ENCODE peak calls at places on chromosomes 16 and 17, in five cellular contexts. One of them, this sample, is unnamed.

GRCh38 chr17:8847891-8848290 is 19.6 kb downstream of the PIK3R6 start:
- DNase-seq in fibroblast of pulmonary artery: no peak
- DNase-seq in PC-9: no peak
- DNase-seq in uterus: no peak
- DNase-seq in AG10803: no peak
- DNase-seq in this sample: no peak

GRCh38 chr16:8600144-8600856 is 10.0 kb upstream of the TMEM114 start:
- DNase-seq in fibroblast of pulmonary artery: no peak
- DNase-seq in PC-9: no peak
- DNase-seq in uterus: no peak
- DNase-seq in AG10803: no peak
- DNase-seq in this sample: no peak

GRCh38 chr17:43211123-43211479 is 574 bp upstream of the TMEM106A start:
- DNase-seq in AG10803: no peak
- DNase-seq in PC-9: no peak
- DNase-seq in uterus: no peak
- DNase-seq in fibroblast of pulmonary artery: no peak
- DNase-seq in this sample: no peak

GRCh38 chr17:45430006-45430737 is 2.5 kb downstream of the ARHGAP27 start:
- DNase-seq in uterus: no peak
- DNase-seq in fibroblast of pulmonary artery: no peak
- DNase-seq in AG10803: no peak
- DNase-seq in PC-9: no peak
- DNase-seq in this sample: no peak

GRCh38 chr17:49520386-49521087 is 25.4 kb downstream of the NGFR start:
- DNase-seq in uterus: peak
- DNase-seq in AG10803: no peak
- DNase-seq in fibroblast of pulmonary artery: no peak
- DNase-seq in PC-9: no peak
- DNase-seq in this sample: no peak

GRCh38 chr17:49214665-49215360 is 4.3 kb downstream of the ABI3 start:
- DNase-seq in PC-9: peak
- DNase-seq in fibroblast of pulmonary artery: no peak
- DNase-seq in AG10803: no peak
- DNase-seq in uterus: no peak
- DNase-seq in this sample: no peak

GRCh38 chr17:15886804-15887203 is 58.1 kb upstream of the ADORA2B start:
- DNase-seq in fibroblast of pulmonary artery: no peak
- DNase-seq in AG10803: no peak
- DNase-seq in PC-9: no peak
- DNase-seq in uterus: no peak
- DNase-seq in this sample: no peak

GRCh38 chr16:22373662-22374310 is 633 bp downstream of the CDR2 start:
- DNase-seq in uterus: peak
- DNase-seq in AG10803: no peak
- DNase-seq in fibroblast of pulmonary artery: no peak
- DNase-seq in PC-9: peak
- DNase-seq in this sample: no peak

GRCh38 chr17:49861150-49861884 is 13.4 kb upstream of the TAC4 start:
- DNase-seq in uterus: peak
- DNase-seq in AG10803: peak
- DNase-seq in PC-9: peak
- DNase-seq in fibroblast of pulmonary artery: peak
- DNase-seq in this sample: peak

GRCh38 chr17:77400445-77400870 is 259.7 kb downstream of the SEC14L1 start:
- DNase-seq in uterus: no peak
- DNase-seq in PC-9: no peak
- DNase-seq in fibroblast of pulmonary artery: no peak
- DNase-seq in AG10803: peak
- DNase-seq in this sample: no peak

GRCh38 chr17:28948873-28949184 is 2.5 kb downstream of the PHF12 start:
- DNase-seq in fibroblast of pulmonary artery: no peak
- DNase-seq in AG10803: no peak
- DNase-seq in uterus: no peak
- DNase-seq in PC-9: no peak
- DNase-seq in this sample: no peak

GRCh38 chr17:30454635-30455034 is 22.6 kb upstream of the GOSR1 start:
- DNase-seq in fibroblast of pulmonary artery: no peak
- DNase-seq in uterus: no peak
- DNase-seq in AG10803: no peak
- DNase-seq in PC-9: no peak
- DNase-seq in this sample: no peak

GRCh38 chr16:67161595-67162058 is 1.9 kb downstream of the FBXL8 start:
- DNase-seq in PC-9: no peak
- DNase-seq in AG10803: no peak
- DNase-seq in uterus: no peak
- DNase-seq in fibroblast of pulmonary artery: no peak
- DNase-seq in this sample: no peak
- H3K4me3 ChIP-seq in PC-9: peak
- H3K4me3 ChIP-seq in AG10803: peak
- H3K4me3 ChIP-seq in uterus: no peak
- H3K4me3 ChIP-seq in fibroblast of pulmonary artery: peak
- H3K4me3 ChIP-seq in this sample: no peak

GRCh38 chr17:7833011-7833794 is 814 bp upstream of the KDM6B start:
- DNase-seq in fibroblast of pulmonary artery: no peak
- DNase-seq in uterus: no peak
- DNase-seq in AG10803: no peak
- DNase-seq in PC-9: no peak
- DNase-seq in this sample: no peak
- H3K4me3 ChIP-seq in fibroblast of pulmonary artery: peak
- H3K4me3 ChIP-seq in uterus: peak
- H3K4me3 ChIP-seq in AG10803: peak
- H3K4me3 ChIP-seq in PC-9: peak
- H3K4me3 ChIP-seq in this sample: peak

DNA sequence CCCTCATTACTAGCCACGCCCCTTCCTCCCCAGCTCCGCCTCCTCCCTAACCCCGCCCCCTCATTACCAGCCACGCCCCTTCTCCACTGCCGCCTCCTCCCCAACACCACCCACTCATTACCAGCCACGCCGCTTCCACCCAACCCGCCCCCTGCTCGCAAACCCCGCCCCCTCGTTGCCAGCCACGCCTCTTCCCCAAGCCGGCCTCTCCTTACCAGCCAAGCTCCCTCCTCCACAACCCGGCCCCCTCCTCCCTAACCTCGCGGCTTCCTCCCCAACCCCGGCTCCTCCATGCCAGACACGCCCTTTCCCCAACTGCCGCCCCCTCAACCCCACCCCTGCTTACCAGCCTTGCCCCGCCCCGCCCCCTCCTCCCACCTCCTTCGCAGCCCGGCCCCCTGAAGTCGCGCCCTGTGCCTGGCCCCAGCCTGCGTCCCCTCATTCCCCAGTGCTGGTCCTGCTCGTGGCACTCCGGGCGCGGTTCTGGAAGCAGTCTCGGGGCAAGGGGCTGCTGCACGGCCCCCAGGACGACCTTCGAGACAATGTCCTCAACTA is 7.2 kb downstream of the SLC22A31 start:
- DNase-seq in PC-9: peak
- DNase-seq in uterus: no peak
- DNase-seq in fibroblast of pulmonary artery: peak
- DNase-seq in AG10803: peak
- DNase-seq in this sample: no peak
- H3K4me3 ChIP-seq in PC-9: no peak
- H3K4me3 ChIP-seq in uterus: no peak
- H3K4me3 ChIP-seq in fibroblast of pulmonary artery: no peak
- H3K4me3 ChIP-seq in AG10803: peak
- H3K4me3 ChIP-seq in this sample: no peak

GRCh38 chr17:39776267-39776666 is 38.5 kb downstream of the GRB7 start:
- DNase-seq in PC-9: no peak
- DNase-seq in AG10803: no peak
- DNase-seq in fibroblast of pulmonary artery: no peak
- DNase-seq in uterus: no peak
- DNase-seq in this sample: no peak

GRCh38 chr17:39775075-39775474 is 37.3 kb downstream of the GRB7 start:
- DNase-seq in PC-9: no peak
- DNase-seq in fibroblast of pulmonary artery: no peak
- DNase-seq in uterus: no peak
- DNase-seq in AG10803: no peak
- DNase-seq in this sample: no peak

GRCh38 chr17:39772415-39772814 is 34.7 kb downstream of the GRB7 start:
- DNase-seq in uterus: no peak
- DNase-seq in AG10803: no peak
- DNase-seq in fibroblast of pulmonary artery: no peak
- DNase-seq in PC-9: no peak
- DNase-seq in this sample: no peak

GRCh38 chr17:39772987-39773664 is 35.4 kb downstream of the GRB7 start:
- DNase-seq in AG10803: no peak
- DNase-seq in fibroblast of pulmonary artery: no peak
- DNase-seq in uterus: no peak
- DNase-seq in PC-9: no peak
- DNase-seq in this sample: no peak

DNA sequence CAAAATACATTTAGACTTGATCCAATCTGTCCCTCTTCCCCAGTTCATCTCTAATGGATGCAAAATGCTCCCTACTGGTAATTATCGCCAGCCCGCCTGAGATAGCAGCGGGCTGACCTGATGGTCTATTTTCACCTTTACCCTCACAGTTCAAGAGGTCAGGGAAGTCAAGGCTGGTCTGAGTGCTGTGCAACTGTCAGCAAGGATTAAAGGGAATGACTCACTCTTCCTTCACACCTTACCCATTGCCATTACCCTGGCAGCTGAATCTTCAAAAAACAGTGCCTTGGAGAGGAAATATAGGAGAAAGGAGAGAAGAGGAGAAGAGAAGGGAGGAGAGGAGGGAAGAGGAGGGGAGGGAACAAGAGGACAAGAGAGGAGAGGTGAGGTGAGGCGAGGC is 36.3 kb downstream of the GRB7 start:
- DNase-seq in fibroblast of pulmonary artery: no peak
- DNase-seq in AG10803: no peak
- DNase-seq in uterus: no peak
- DNase-seq in PC-9: no peak
- DNase-seq in this sample: no peak
- H3K4me3 ChIP-seq in fibroblast of pulmonary artery: no peak
- H3K4me3 ChIP-seq in AG10803: no peak
- H3K4me3 ChIP-seq in uterus: no peak
- H3K4me3 ChIP-seq in PC-9: no peak
- H3K4me3 ChIP-seq in this sample: no peak

GRCh38 chr17:56676807-56677206 is 83.3 kb downstream of the NOG start:
- DNase-seq in AG10803: peak
- DNase-seq in fibroblast of pulmonary artery: no peak
- DNase-seq in PC-9: no peak
- DNase-seq in uterus: no peak
- DNase-seq in this sample: no peak

GRCh38 chr17:56679767-56680422 is 86.4 kb downstream of the NOG start:
- DNase-seq in AG10803: peak
- DNase-seq in uterus: no peak
- DNase-seq in fibroblast of pulmonary artery: no peak
- DNase-seq in PC-9: peak
- DNase-seq in this sample: no peak

GRCh38 chr17:56678249-56679144 is 85.0 kb downstream of the NOG start:
- DNase-seq in uterus: no peak
- DNase-seq in AG10803: no peak
- DNase-seq in fibroblast of pulmonary artery: no peak
- DNase-seq in PC-9: no peak
- DNase-seq in this sample: no peak

GRCh38 chr17:56680676-56681075 is 87.2 kb downstream of the NOG start:
- DNase-seq in PC-9: no peak
- DNase-seq in fibroblast of pulmonary artery: no peak
- DNase-seq in uterus: no peak
- DNase-seq in AG10803: no peak
- DNase-seq in this sample: peak

DNA sequence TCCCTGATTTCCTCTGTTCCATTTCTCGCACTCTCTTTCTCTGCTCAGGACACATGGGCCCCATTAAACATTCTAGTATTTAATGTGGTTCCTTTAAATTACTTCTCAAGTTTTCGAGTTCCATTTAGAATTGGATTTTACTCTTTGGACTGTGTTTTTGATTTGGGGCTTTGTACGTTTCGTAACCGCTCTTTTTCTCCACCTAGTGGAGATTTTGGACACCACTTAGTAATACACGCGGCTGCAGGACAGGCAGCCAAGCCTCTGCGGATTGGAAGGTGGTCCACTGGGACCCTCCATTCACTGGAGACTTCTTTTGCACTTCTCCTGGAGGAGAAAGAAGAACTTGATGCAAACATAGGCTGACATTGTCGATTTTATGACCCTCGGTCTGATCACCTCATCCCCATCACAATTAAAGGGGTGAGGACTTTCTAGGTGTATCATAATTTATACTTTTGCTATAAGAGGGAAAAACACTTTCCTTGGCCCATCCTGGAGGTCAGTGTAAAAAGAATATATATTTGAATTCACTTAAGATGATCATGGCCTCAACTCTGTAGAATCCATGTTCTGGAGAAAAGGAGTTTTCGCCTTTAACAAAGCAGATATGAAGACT is 85.8 kb downstream of the NOG start:
- DNase-seq in PC-9: no peak
- DNase-seq in uterus: no peak
- DNase-seq in AG10803: peak
- DNase-seq in fibroblast of pulmonary artery: peak
- DNase-seq in this sample: peak
- H3K4me3 ChIP-seq in PC-9: peak
- H3K4me3 ChIP-seq in uterus: no peak
- H3K4me3 ChIP-seq in AG10803: peak
- H3K4me3 ChIP-seq in fibroblast of pulmonary artery: no peak
- H3K4me3 ChIP-seq in this sample: peak